ENCODE peak calls at places on chromosomes 11 and 22, in seven cellular contexts. Z is endothelial cell; J is neural crest cell; E is prostate gland; H is cardiac muscle cell; R is choroid plexus epithelial cell; A is activated CD4-positive, alpha-beta T cell treated with anti-CD3 and anti-CD28 coated beads, Interleukin-2, amount 10 ng/mL, durations not matched to agents 7 days and 5 days. D is an unnamed sample.

GRCh38 chr11:125262825-125263218 is 98.3 kb downstream of the PKNOX2 start:
- DNase-seq in Z (no peak), J (peak), E (no peak), H (peak), R (peak), A (no peak), D (no peak)

GRCh38 chr11:44275241-44275640 is 34.7 kb downstream of the ALX4 start:
- DNase-seq in Z (no peak), J (no peak), E (no peak), H (no peak), R (no peak), A (no peak), D (no peak)

GRCh38 chr11:1879342-1879940 is 12.3 kb downstream of the PRR33 start:
- DNase-seq in Z (no peak), J (no peak), E (no peak), H (no peak), R (no peak), A (no peak), D (no peak)

GRCh38 chr22:35384567-35384966 is 3.7 kb downstream of the HMOX1 start:
- DNase-seq in Z (no peak), J (no peak), E (no peak), H (no peak), R (no peak), A (no peak), D (no peak)

GRCh38 chr11:26806209-26806608 is 84.3 kb upstream of the SLC5A12 start:
- DNase-seq in Z (no peak), J (no peak), E (no peak), H (no peak), R (peak), A (no peak), D (no peak)

GRCh38 chr11:113531575-113532451 is 56.6 kb upstream of the DRD2 start:
- DNase-seq in Z (no peak), J (no peak), E (no peak), H (no peak), R (peak), A (no peak), D (no peak)

GRCh38 chr11:102473543-102473942 is 21.0 kb upstream of the TMEM123 start:
- DNase-seq in Z (no peak), J (no peak), E (no peak), H (no peak), R (no peak), A (no peak), D (no peak)

GRCh38 chr11:45920531-45921477 is 1.7 kb upstream of the LARGE2 start:
- DNase-seq in Z (no peak), J (no peak), E (no peak), H (no peak), R (no peak), A (no peak), D (no peak)

GRCh38 chr11:17164361-17165246 is 43.2 kb downstream of the PIK3C2A start:
- DNase-seq in Z (no peak), J (no peak), E (no peak), H (no peak), R (peak), A (no peak), D (no peak)

GRCh38 chr11:131099013-131099412 is 182.7 kb upstream of the SNX19 start:
- DNase-seq in Z (no peak), J (no peak), E (no peak), H (no peak), R (no peak), A (no peak), D (no peak)

GRCh38 chr22:24117942-24118341 is 63.3 kb upstream of the SUSD2 start:
- DNase-seq in Z (no peak), J (no peak), E (no peak), H (no peak), R (no peak), A (no peak), D (no peak)

GRCh38 chr11:284081-285020 is 4.6 kb upstream of the PGGHG start:
- DNase-seq in Z (no peak), J (no peak), E (no peak), H (no peak), R (no peak), A (no peak), D (peak)

GRCh38 chr11:10646005-10646404 is 47.5 kb downstream of the IRAG1 start:
- DNase-seq in Z (no peak), J (no peak), E (no peak), H (no peak), R (no peak), A (no peak), D (no peak)

GRCh38 chr22:36107436-36107835 is 53.1 kb downstream of the APOL3 start:
- DNase-seq in Z (no peak), J (no peak), E (no peak), H (no peak), R (no peak), A (no peak), D (no peak)

GRCh38 chr11:105004021-105004420 is 18.9 kb downstream of the CASP5 start:
- DNase-seq in Z (no peak), J (no peak), E (no peak), H (no peak), R (peak), A (no peak), D (no peak)

GRCh38 chr11:5620606-5621521 is 3.9 kb upstream of the TRIM34 start:
- DNase-seq in Z (no peak), J (no peak), E (peak), H (peak), R (peak), A (no peak), D (no peak)

GRCh38 chr11:18080451-18080850 is 25.4 kb downstream of the SAAL1 start:
- DNase-seq in Z (no peak), J (no peak), E (no peak), H (no peak), R (no peak), A (no peak), D (no peak)

GRCh38 chr11:69212121-69213110 is 56.7 kb downstream of the SMIM38 start:
- DNase-seq in Z (no peak), J (no peak), E (no peak), H (no peak), R (peak), A (no peak), D (no peak)

GRCh38 chr11:14148653-14149273 is 186.2 kb downstream of the SPON1 start:
- DNase-seq in Z (no peak), J (no peak), E (no peak), H (peak), R (peak), A (peak), D (no peak)

GRCh38 chr11:105577645-105578044 is 32.2 kb upstream of the GRIA4 start:
- DNase-seq in Z (no peak), J (no peak), E (no peak), H (peak), R (peak), A (no peak), D (no peak)

GRCh38 chr11:72838691-72839305 is 24.6 kb downstream of the ATG16L2 start:
- DNase-seq in Z (no peak), J (no peak), E (no peak), H (no peak), R (peak), A (no peak), D (no peak)

GRCh38 chr11:96187779-96188624 is 155.0 kb downstream of the MAML2 start:
- DNase-seq in Z (no peak), J (no peak), E (no peak), H (no peak), R (peak), A (no peak), D (no peak)

GRCh38 chr11:13207665-13208594 is 69.7 kb upstream of the BMAL1 start:
- DNase-seq in Z (no peak), J (no peak), E (no peak), H (peak), R (peak), A (peak), D (peak)

GRCh38 chr11:102957953-102958352 is 2.4 kb upstream of the MMP13 start:
- DNase-seq in Z (no peak), J (no peak), E (no peak), H (no peak), R (no peak), A (no peak), D (no peak)

GRCh38 chr11:39724404-39724803 is 1735.0 kb downstream of the LRRC4C start:
- DNase-seq in Z (no peak), J (no peak), E (no peak), H (no peak), R (no peak), A (no peak), D (no peak)

GRCh38 chr11:15179167-15179566 is 64.4 kb downstream of the INSC start:
- DNase-seq in Z (no peak), J (no peak), E (no peak), H (no peak), R (peak), A (no peak), D (no peak)

GRCh38 chr22:37178350-37179125 is 9.5 kb downstream of the C1QTNF6 start:
- DNase-seq in Z (no peak), J (no peak), E (no peak), H (no peak), R (peak), A (no peak), D (no peak)

GRCh38 chr11:72781313-72782080 is 12.3 kb downstream of the STARD10 start:
- DNase-seq in Z (peak), J (no peak), E (peak), H (peak), R (no peak), A (peak), D (peak)

GRCh38 chr11:131811380-131811779 is 441.0 kb downstream of the NTM start:
- DNase-seq in Z (no peak), J (no peak), E (no peak), H (no peak), R (no peak), A (no peak), D (no peak)

GRCh38 chr22:22886546-22886945 is 1.1 kb upstream of the IGLL5 start:
- DNase-seq in Z (no peak), J (no peak), E (no peak), H (no peak), R (no peak), A (no peak), D (no peak)

GRCh38 chr22:23751441-23751996 is 607 bp upstream of the ZNF70 start:
- DNase-seq in Z (no peak), J (no peak), E (no peak), H (peak), R (no peak), A (no peak), D (peak)

GRCh38 chr11:279040-279965 is 1.1 kb downstream of the NLRP6 start:
- DNase-seq in Z (no peak), J (no peak), E (no peak), H (no peak), R (no peak), A (no peak), D (no peak)

GRCh38 chr22:49586873-49587272 is 240.8 kb downstream of the BRD1 start:
- DNase-seq in Z (no peak), J (no peak), E (no peak), H (no peak), R (no peak), A (no peak), D (no peak)

GRCh38 chr11:4393209-4394196 is at the start of gene TRIM21:
- DNase-seq in Z (peak), J (peak), E (peak), H (peak), R (peak), A (peak), D (peak)

GRCh38 chr11:80054582-80055165 is 613.8 kb upstream of the TENM4 start:
- DNase-seq in Z (no peak), J (no peak), E (no peak), H (no peak), R (no peak), A (no peak), D (no peak)

GRCh38 chr11:106471273-106471672 is 393.8 kb downstream of the AASDHPPT start:
- DNase-seq in Z (no peak), J (no peak), E (no peak), H (no peak), R (peak), A (no peak), D (no peak)